ENCODE peak calls at places on chromosomes 12 and 14, in six cellular contexts. O is left ventricle myocardium inferior, P is thyroid gland, R is neural progenitor cell, D is adrenal gland, H is cardiac muscle cell. I is an unnamed sample. For H3K4me1, the result is how much of the 10 kb centered on the place peaks cover.

GRCh38 chr12:53276511-53276910 is 8.4 kb downstream of the ESPL1 start:
- DNase-seq in H (no peak), D (no peak), P (no peak), R (no peak), O (no peak), I (no peak)

GRCh38 chr12:6613015-6613775 is 6.0 kb upstream of the CHD4 start:
- DNase-seq in P (peak), R (peak), O (peak), H (peak), D (peak), I (peak)

GRCh38 chr12:116339062-116339461 is 61.6 kb upstream of the MED13L start:
- DNase-seq in P (no peak), R (no peak), H (no peak), O (no peak), D (no peak), I (no peak)

GRCh38 chr12:57099062-57099714 is 10.3 kb downstream of the NAB2 start:
- DNase-seq in D (no peak), P (no peak), H (no peak), R (no peak), O (no peak), I (no peak)

GRCh38 chr12:120903382-120903817 is 758 bp downstream of the SPPL3 start:
- DNase-seq in R (no peak), P (peak), O (peak), H (peak), D (peak), I (peak)

GRCh38 chr12:116318738-116319050 is 41.2 kb upstream of the MED13L start:
- DNase-seq in R (no peak), O (no peak), D (no peak), H (no peak), P (peak), I (no peak)

GRCh38 chr14:28242895-28243294 is 523.7 kb upstream of the FOXG1 start:
- DNase-seq in H (no peak), D (no peak), P (no peak), R (no peak), O (no peak), I (no peak)

GRCh38 chr12:46553266-46553665 is 180.7 kb upstream of the SLC38A2 start:
- DNase-seq in R (no peak), H (no peak), P (no peak), D (no peak), O (no peak), I (no peak)

GRCh38 chr14:20684662-20685456 is 499 bp downstream of the RNASE4 start:
- DNase-seq in R (peak), D (peak), P (peak), O (no peak), H (no peak), I (peak)

GRCh38 chr12:71438670-71439361 is 782 bp upstream of the LGR5 start:
- DNase-seq in O (no peak), R (peak), H (peak), D (no peak), P (no peak), I (no peak)

GRCh38 chr12:104285740-104286537 is 17.6 kb upstream of the EID3 start:
- DNase-seq in H (no peak), D (no peak), O (no peak), R (no peak), P (peak), I (no peak)

GRCh38 chr14:60720962-60721330 is 3.2 kb downstream of the SIX4 start:
- DNase-seq in O (no peak), P (no peak), R (peak), D (no peak), H (no peak), I (no peak)

GRCh38 chr12:109157986-109158385 is 41.6 kb downstream of the ACACB start:
- DNase-seq in R (no peak), P (no peak), O (no peak), H (no peak), D (no peak), I (no peak)

GRCh38 chr12:64600164-64600561 is 10.1 kb upstream of the RASSF3 start:
- DNase-seq in H (no peak), R (no peak), O (no peak), D (no peak), P (no peak), I (no peak)

GRCh38 chr12:15851919-15852318 is 30.3 kb upstream of the STRAP start:
- DNase-seq in O (no peak), D (no peak), H (no peak), P (no peak), R (no peak), I (no peak)

GRCh38 chr12:96140110-96140509 is 54.1 kb upstream of the ELK3 start:
- DNase-seq in R (no peak), H (no peak), D (no peak), P (no peak), O (no peak), I (no peak)

GRCh38 chr14:92049781-92050180 is 9.9 kb upstream of the TRIP11 start:
- DNase-seq in P (no peak), D (no peak), O (no peak), R (no peak), H (no peak), I (no peak)

GRCh38 chr14:89618821-89619551 is 202.0 kb upstream of the FOXN3 start:
- DNase-seq in P (peak), D (peak), R (peak), H (peak), O (peak), I (peak)
- TF ChIP-seq CTCF in P (no peak), D (no peak), R (no peak), H (no peak), O (no peak), I (no peak)

GRCh38 chr12:11754256-11754655 is 104.8 kb downstream of the ETV6 start:
- DNase-seq in P (no peak), H (no peak), R (no peak), O (no peak), D (no peak), I (no peak)

GRCh38 chr12:11752403-11753150 is 103.1 kb downstream of the ETV6 start:
- DNase-seq in O (no peak), P (no peak), R (no peak), H (no peak), D (no peak), I (no peak)

GRCh38 chr12:11755311-11755930 is 105.9 kb downstream of the ETV6 start:
- DNase-seq in H (no peak), O (no peak), D (no peak), R (no peak), P (no peak), I (no peak)

GRCh38 chr12:11753826-11754225 is 104.4 kb downstream of the ETV6 start:
- DNase-seq in D (no peak), O (no peak), H (no peak), P (no peak), R (no peak), I (no peak)

GRCh38 chr12:11753151-11753501 is 103.7 kb downstream of the ETV6 start:
- DNase-seq in O (no peak), P (no peak), R (no peak), D (no peak), H (no peak), I (no peak)
- H3K4me1 ChIP-seq in O (half or more), P (under half), R (under half), D (under half), H (under half), I (half or more)

DNA sequence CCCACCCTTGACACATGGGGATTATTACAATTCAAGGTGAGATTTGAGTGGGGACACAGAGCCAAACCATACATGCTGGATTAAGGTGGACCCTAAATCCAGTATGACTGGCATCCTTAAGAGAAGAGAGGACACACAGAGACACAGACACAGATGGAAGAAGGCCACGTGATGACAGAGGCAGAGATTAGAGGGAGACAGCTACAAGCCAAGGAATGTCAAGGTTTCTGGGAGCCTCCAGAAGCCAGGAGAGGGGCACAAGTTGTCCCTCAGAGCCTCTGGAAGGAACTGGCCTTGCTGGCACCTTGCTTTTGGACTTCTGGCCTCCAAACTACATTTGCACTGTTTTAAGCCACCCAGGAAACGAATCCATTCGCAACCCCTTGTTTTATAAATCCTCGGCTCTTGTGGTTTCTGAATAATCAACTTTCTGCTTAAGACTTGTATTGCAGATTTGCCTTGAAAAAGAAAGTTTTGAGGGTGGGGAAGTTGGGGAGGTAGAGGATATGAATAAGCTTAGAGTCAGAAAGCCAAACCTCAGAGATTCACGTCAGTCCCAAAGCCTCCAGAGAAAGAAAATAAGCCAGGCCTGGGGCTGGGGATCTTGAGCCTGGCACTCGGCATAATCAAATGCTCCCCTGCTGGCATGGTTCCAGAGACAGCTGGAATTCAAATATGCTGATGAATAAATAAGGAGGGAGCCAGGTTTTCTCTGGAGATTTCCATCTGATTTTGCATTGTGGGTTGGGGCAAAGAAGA is 224.2 kb upstream of the PWP1 start:
- DNase-seq in H (no peak), P (peak), O (no peak), R (no peak), D (peak), I (no peak)
- H3K4me3 ChIP-seq in H (no peak), P (no peak), O (no peak), R (no peak), D (no peak), I (no peak)

GRCh38 chr12:2285462-2285861 is 232.7 kb downstream of the CACNA1C start:
- DNase-seq in R (no peak), H (no peak), D (no peak), P (no peak), O (no peak), I (no peak)

GRCh38 chr12:2286051-2286450 is 233.3 kb downstream of the CACNA1C start:
- DNase-seq in D (no peak), O (no peak), R (no peak), H (no peak), P (no peak), I (no peak)

GRCh38 chr12:2283910-2284309 is 231.1 kb downstream of the CACNA1C start:
- DNase-seq in O (no peak), D (no peak), R (no peak), P (peak), H (peak), I (no peak)

GRCh38 chr12:2284321-2284813 is 231.6 kb downstream of the CACNA1C start:
- DNase-seq in P (no peak), R (no peak), O (no peak), D (no peak), H (no peak), I (no peak)

GRCh38 chr12:2284857-2285256 is 232.1 kb downstream of the CACNA1C start:
- DNase-seq in P (peak), H (peak), D (peak), R (peak), O (peak), I (peak)
- TF ChIP-seq CTCF in P (no peak), H (peak), D (peak), R (peak), O (peak), I (peak)

I was measured in heart right ventricle.